ENCODE peak calls at places on chromosome 5, in six cellular contexts. J, Q, V, N, T and G are unnamed samples.

GRCh38 chr5:30390095-30390494 is 803.4 kb upstream of the CDH6 start:
- DNase-seq in J (no peak), Q (no peak), V (no peak), N (no peak), T (no peak), G (no peak)

GRCh38 chr5:132479073-132479811 is 11.3 kb downstream of the IRF1 start:
- DNase-seq in J (no peak), Q (no peak), V (no peak), N (no peak), T (peak; percentile 4), G (no peak)

GRCh38 chr5:124383693-124384092 is 362.7 kb downstream of the ZNF608 start:
- DNase-seq in J (no peak), Q (no peak), V (no peak), N (no peak), T (no peak), G (no peak)

GRCh38 chr5:77143998-77144836 is 57.1 kb upstream of the ZBED3 start:
- DNase-seq in J (peak; percentile 78), Q (peak; percentile 72), V (peak; percentile 71), N (peak; percentile 66), T (peak; percentile 85), G (peak; percentile 56)

GRCh38 chr5:36152324-36153298 is 700 bp downstream of the SKP2 start:
- DNase-seq in J (no peak), Q (peak; percentile 67), V (no peak), N (peak; percentile 20), T (peak; percentile 45), G (no peak)

GRCh38 chr5:172389578-172390112 is 64.7 kb downstream of the SH3PXD2B start:
- DNase-seq in J (no peak), Q (no peak), V (no peak), N (no peak), T (no peak), G (no peak)

GRCh38 chr5:100409538-100409937 is 125.6 kb upstream of the FAM174A start:
- DNase-seq in J (no peak), Q (no peak), V (no peak), N (no peak), T (no peak), G (no peak)

GRCh38 chr5:1255081-1255561 is 29.9 kb downstream of the SLC6A18 start:
- DNase-seq in J (no peak), Q (no peak), V (no peak), N (peak; percentile 51), T (no peak), G (no peak)

GRCh38 chr5:61307611-61308010 is 24.4 kb upstream of the ZSWIM6 start:
- DNase-seq in J (no peak), Q (no peak), V (no peak), N (no peak), T (no peak), G (no peak)

GRCh38 chr5:76521240-76521758 is 101.9 kb downstream of the F2RL2 start:
- DNase-seq in J (no peak), Q (peak; percentile 66), V (no peak), N (no peak), T (no peak), G (no peak)

GRCh38 chr5:159873680-159874079 is 42.6 kb upstream of the ADRA1B start:
- DNase-seq in J (no peak), Q (no peak), V (no peak), N (no peak), T (no peak), G (no peak)

GRCh38 chr5:163460562-163461176 is at the start of gene HMMR:
- DNase-seq in J (no peak), Q (peak; percentile 31), V (peak; percentile 16), N (peak; percentile 54), T (no peak), G (no peak)

GRCh38 chr5:1247811-1248210 is 22.6 kb downstream of the SLC6A18 start:
- DNase-seq in J (no peak), Q (no peak), V (no peak), N (no peak), T (no peak), G (no peak)

GRCh38 chr5:53087596-53087995 is 22.0 kb downstream of the MOCS2 start:
- DNase-seq in J (no peak), Q (no peak), V (no peak), N (no peak), T (no peak), G (no peak)

GRCh38 chr5:53090229-53090628 is 19.3 kb downstream of the MOCS2 start:
- DNase-seq in J (no peak), Q (no peak), V (no peak), N (no peak), T (no peak), G (no peak)

GRCh38 chr5:53092242-53092641 is 17.3 kb downstream of the MOCS2 start:
- DNase-seq in J (no peak), Q (no peak), V (no peak), N (no peak), T (no peak), G (no peak)

GRCh38 chr5:53089481-53089976 is 20.0 kb downstream of the MOCS2 start:
- DNase-seq in J (no peak), Q (no peak), V (no peak), N (no peak), T (no peak), G (no peak)

DNA sequence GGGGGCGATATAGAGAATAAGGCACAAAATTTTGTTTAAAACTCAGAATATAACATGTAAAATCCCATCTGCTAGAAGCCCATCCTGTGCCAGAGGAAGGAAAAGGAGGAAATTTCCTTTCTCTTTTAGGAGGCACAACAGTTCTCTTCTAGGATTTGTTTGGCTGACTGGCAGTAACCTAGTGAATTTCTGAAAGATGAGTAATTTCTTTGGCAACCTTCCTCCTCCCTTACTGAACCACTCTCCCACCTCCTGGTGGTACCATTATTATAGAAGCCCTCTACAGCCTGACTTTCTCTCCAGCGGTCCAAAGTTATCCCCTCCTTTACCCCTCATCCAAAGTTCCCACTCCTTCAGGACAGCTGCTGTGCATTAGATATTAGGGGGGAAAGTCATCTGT is 18.3 kb downstream of the MOCS2 start:
- DNase-seq in J (no peak), Q (no peak), V (no peak), N (no peak), T (no peak), G (peak; percentile 36)
- TF ChIP-seq CTCF in J (no peak), Q (no peak), V (no peak), N (no peak), T (no peak), G (peak; percentile 39)

GRCh38 chr5:141852448-141852847 is 25.8 kb downstream of the PCDH1 start:
- DNase-seq in J (no peak), Q (peak; percentile 61), V (no peak), N (no peak), T (no peak), G (no peak)

GRCh38 chr5:141850786-141851185 is 27.4 kb downstream of the PCDH1 start:
- DNase-seq in J (no peak), Q (peak; percentile 91), V (no peak), N (no peak), T (no peak), G (no peak)

GRCh38 chr5:141849371-141850182 is 28.6 kb downstream of the PCDH1 start:
- DNase-seq in J (peak; percentile 95), Q (peak; percentile 98), V (peak; percentile 95), N (peak; percentile 87), T (peak; percentile 98), G (no peak)

GRCh38 chr5:141850183-141850768 is 27.9 kb downstream of the PCDH1 start:
- DNase-seq in J (peak; percentile 57), Q (peak; percentile 98), V (no peak), N (no peak), T (no peak), G (no peak)

DNA sequence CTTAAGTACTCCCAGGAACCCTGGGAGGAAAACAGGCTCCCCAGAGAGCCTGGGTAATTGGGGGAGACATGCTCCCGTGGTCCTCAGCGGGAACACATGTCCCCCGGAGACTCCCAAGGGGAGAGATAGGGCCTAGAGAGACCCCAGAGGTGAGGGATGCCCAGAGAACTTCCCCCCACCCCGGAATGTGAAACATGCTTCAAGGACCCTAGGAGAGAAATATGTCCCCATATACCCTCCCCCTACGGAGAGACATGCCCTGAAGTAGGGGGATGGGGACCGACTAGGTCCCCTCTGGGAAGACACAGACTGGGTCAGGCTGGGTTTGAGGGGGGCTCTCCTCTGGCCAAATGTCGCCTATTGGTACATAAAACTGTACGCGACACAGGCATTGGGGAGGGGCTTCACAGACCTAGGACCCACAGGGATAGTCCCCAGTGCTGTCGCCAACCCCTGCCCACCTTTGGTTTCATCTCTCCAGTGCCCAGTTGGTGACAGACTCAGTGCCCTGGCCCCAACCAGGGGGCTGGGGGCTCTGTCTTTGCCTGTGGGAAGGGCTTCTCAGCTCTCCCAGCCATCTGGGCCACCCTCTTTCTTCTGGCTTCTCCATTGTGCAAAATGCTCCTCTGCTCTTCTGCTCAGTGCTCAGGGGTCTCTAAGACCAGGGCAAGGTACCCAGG is 26.9 kb downstream of the PCDH1 start:
- DNase-seq in J (no peak), Q (peak; percentile 67), V (no peak), N (no peak), T (no peak), G (no peak)
- H3K4me3 ChIP-seq in J (no peak overlapping the region), Q (no peak overlapping the region), V (no peak overlapping the region), N (no peak overlapping the region), T (no peak overlapping the region), G (no peak overlapping the region)

DNA sequence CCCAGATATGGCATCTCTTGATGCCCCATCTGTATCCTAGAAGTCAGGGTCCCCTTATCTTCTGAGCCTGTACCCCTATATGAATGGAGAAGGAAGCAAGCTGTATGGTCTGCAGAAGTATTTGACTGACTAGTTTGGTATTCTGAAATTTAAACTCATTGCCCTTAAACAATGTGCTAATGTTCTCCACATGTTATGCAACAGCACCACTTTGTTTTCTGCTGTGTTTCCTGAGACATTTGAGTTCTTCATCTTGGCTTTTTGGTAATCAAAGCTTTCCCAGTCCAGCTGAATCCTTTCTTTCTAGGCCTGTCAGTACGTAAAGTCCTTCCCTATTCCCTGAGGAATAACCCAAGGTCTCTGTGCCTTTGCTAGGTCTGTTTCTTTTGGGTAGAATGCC is 72.3 kb upstream of the HSPB3 start:
- DNase-seq in J (no peak), Q (no peak), V (no peak), N (no peak), T (no peak), G (no peak)
- H3K27ac ChIP-seq in J (no peak overlapping the region), Q (no peak overlapping the region), V (no peak overlapping the region), N (no peak overlapping the region), T (no peak overlapping the region), G (no peak overlapping the region)

GRCh38 chr5:180330810-180331646 is 22.1 kb downstream of the GFPT2 start:
- DNase-seq in J (peak; percentile 77), Q (peak; percentile 96), V (peak; percentile 41), N (no peak), T (peak; percentile 62), G (peak; percentile 88)

GRCh38 chr5:180333661-180334060 is 19.5 kb downstream of the GFPT2 start:
- DNase-seq in J (no peak), Q (peak; percentile 97), V (no peak), N (no peak), T (peak; percentile 33), G (no peak)

GRCh38 chr5:180331647-180331950 is 21.5 kb downstream of the GFPT2 start:
- DNase-seq in J (no peak), Q (peak; percentile 39), V (no peak), N (no peak), T (peak; percentile 29), G (no peak)

GRCh38 chr5:180332861-180333260 is 20.3 kb downstream of the GFPT2 start:
- DNase-seq in J (no peak), Q (no peak), V (no peak), N (no peak), T (no peak), G (no peak)

DNA sequence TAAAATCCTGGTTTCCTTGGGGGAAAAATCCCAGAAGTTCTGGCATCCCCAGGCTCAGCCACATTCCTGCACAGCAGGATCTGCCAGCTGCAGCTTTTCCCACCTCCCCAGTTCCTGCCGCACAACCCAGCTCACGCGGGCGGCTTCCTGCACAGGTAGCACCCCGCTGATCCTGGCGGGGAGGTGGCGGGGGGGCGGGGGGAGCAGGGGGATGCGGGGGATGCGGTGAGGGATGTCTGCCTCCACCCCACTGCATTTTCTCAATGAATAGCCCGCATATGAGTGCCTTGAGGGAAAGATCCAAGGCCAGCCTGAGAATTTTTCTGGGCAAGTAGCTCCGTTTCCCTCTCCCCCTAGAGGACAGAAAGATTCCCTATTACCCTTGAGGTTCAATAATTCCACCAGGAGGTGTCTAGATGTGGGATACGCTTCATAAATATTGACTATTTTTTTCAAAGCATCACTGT is 21.1 kb downstream of the GFPT2 start:
- DNase-seq in J (peak; percentile 71), Q (peak; percentile 82), V (no peak), N (no peak), T (peak; percentile 50), G (no peak)
- TF ChIP-seq CTCF in J (no peak), Q (peak; percentile 16), V (no peak), N (no peak), T (no peak), G (peak; percentile 40)